ENCODE peak calls at places on chromosomes 3 and 15, in six cellular contexts. X is BE2C, S is cardiac fibroblast, H is cardiac muscle cell, Y is BJ, R is GM06990. F is an unnamed sample.

GRCh38 chr3:112086857-112087524 is 802 bp downstream of the C3orf52 start:
- DNase-seq in X (no peak), S (peak), H (peak), Y (no peak), R (no peak), F (no peak)

GRCh38 chr3:12159227-12159601 is 502 bp upstream of the TIMP4 start:
- DNase-seq in X (no peak), S (peak), H (no peak), Y (no peak), R (no peak), F (no peak)

GRCh38 chr15:70508561-70509281 is 254.6 kb downstream of the UACA start:
- DNase-seq in X (no peak), S (peak), H (no peak), Y (no peak), R (no peak), F (no peak)

GRCh38 chr3:8619548-8619947 is 25.1 kb downstream of the SSUH2 start:
- DNase-seq in X (no peak), S (peak), H (no peak), Y (no peak), R (no peak), F (no peak)

GRCh38 chr3:105228696-105229095 is 138.0 kb upstream of the ALCAM start:
- DNase-seq in X (no peak), S (no peak), H (no peak), Y (no peak), R (no peak), F (no peak)

GRCh38 chr15:93066834-93067648 is 22.0 kb downstream of the RGMA start:
- DNase-seq in X (peak), S (peak), H (no peak), Y (no peak), R (no peak), F (no peak)

GRCh38 chr3:144431134-144431533 is 459.5 kb downstream of the DIPK2A start:
- DNase-seq in X (no peak), S (no peak), H (no peak), Y (no peak), R (no peak), F (no peak)

GRCh38 chr3:23390446-23390845 is 187.3 kb downstream of the UBE2E2 start:
- DNase-seq in X (no peak), S (no peak), H (no peak), Y (no peak), R (no peak), F (no peak)

GRCh38 chr3:192571197-192571791 is 156.0 kb downstream of the FGF12 start:
- DNase-seq in X (peak), S (peak), H (no peak), Y (no peak), R (peak), F (no peak)

GRCh38 chr3:66998075-66998898 is at the start of gene KBTBD8:
- DNase-seq in X (peak), S (peak), H (peak), Y (peak), R (peak), F (peak)

GRCh38 chr3:195044411-195044810 is 226.5 kb downstream of the XXYLT1 start:
- DNase-seq in X (no peak), S (no peak), H (no peak), Y (no peak), R (no peak), F (no peak)

GRCh38 chr3:173622156-173622555 is 224.6 kb downstream of the NLGN1 start:
- DNase-seq in X (no peak), S (peak), H (no peak), Y (peak), R (no peak), F (no peak)

GRCh38 chr15:75723847-75724660 is 11.4 kb upstream of the CSPG4 start:
- DNase-seq in X (peak), S (peak), H (peak), Y (peak), R (peak), F (peak)

GRCh38 chr15:40282870-40283614 is at the start of gene ANKRD63:
- DNase-seq in X (no peak), S (no peak), H (peak), Y (no peak), R (no peak), F (peak)

GRCh38 chr3:37967252-37967881 is 23.2 kb upstream of the VILL start:
- DNase-seq in X (peak), S (peak), H (peak), Y (no peak), R (no peak), F (peak)

GRCh38 chr15:56464893-56465520 is at the start of gene MNS1:
- DNase-seq in X (peak), S (peak), H (peak), Y (peak), R (peak), F (peak)

DNA sequence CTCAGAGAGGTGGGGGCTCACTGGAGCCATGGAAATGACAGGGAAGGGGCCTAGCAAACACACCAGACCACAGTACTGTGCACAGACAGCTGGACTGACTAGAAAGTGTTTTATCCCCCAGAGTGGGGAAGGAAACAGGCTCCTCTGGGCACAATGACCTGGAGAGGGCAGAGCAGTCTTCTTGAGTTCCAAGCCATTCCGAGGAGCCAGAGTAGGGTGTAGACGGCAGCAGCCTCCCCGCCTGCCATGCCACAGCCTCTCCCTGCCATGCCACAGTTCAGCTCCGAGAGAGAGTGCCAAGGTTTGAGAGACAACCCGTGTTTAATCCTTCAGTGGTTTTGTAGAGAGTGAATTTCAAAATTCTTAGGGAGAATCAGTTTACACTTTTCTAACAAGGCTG is 3.0 kb downstream of the PODXL2 start:
- DNase-seq in X (peak), S (no peak), H (no peak), Y (no peak), R (no peak), F (peak)
- TF ChIP-seq CTCF in X (peak), S (no peak), H (no peak), Y (no peak), R (no peak), F (no peak)

GRCh38 chr15:81024265-81024875 is 23.6 kb downstream of the TLNRD1 start:
- DNase-seq in X (no peak), S (no peak), H (no peak), Y (no peak), R (peak), F (peak)

GRCh38 chr15:81021321-81021720 is 20.6 kb downstream of the TLNRD1 start:
- DNase-seq in X (no peak), S (no peak), H (no peak), Y (no peak), R (no peak), F (no peak)

GRCh38 chr15:81024891-81025290 is 24.2 kb downstream of the TLNRD1 start:
- DNase-seq in X (no peak), S (no peak), H (no peak), Y (no peak), R (no peak), F (no peak)

GRCh38 chr15:81027200-81027599 is 26.5 kb downstream of the TLNRD1 start:
- DNase-seq in X (no peak), S (no peak), H (no peak), Y (no peak), R (no peak), F (no peak)

DNA sequence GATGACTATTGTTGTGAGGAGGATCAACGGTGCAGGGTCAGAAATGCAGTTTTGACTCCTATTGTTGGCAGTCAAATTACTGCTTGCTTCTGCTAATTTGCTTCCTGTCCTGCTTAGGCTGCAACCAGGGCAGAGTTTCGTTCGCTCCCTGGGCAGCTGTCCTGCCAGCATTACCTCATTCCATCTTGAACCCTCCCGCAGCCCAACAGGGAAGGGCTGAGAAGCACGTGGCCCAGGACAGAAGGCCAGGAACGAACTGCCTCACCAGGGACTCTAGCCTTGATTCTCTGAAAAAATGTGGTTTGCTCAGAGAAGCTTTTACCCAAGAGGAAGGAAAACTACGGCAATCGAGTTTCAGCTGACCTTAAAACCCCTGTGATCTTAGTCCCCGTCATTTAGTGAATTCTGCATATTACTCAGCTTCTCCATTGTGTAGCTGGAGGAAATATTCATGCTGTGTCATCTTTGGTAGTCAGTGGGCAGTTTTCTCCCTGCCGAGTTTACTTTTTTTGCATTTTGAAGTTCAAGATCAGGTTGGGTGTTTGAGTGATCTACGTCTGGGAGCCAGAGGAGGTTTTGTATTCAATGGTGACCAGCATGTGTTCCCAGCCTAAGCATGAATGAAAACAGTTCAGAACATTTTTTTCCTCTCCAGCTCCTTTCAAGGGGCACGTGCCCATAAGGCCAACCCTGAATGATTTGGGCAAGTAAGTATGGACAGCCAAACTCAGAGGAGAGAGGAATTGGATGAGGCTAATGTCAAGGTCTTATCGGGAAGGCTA is 23.0 kb downstream of the TLNRD1 start:
- DNase-seq in X (no peak), S (peak), H (no peak), Y (peak), R (peak), F (no peak)
- H3K4me3 ChIP-seq in X (no peak), S (no peak), H (no peak), Y (no peak), R (no peak), F (no peak)

GRCh38 chr15:39167114-39168058 is 413.5 kb upstream of the THBS1 start:
- DNase-seq in X (no peak), S (peak), H (no peak), Y (no peak), R (no peak), F (no peak)

GRCh38 chr15:39173426-39173825 is 407.5 kb upstream of the THBS1 start:
- DNase-seq in X (no peak), S (no peak), H (no peak), Y (no peak), R (no peak), F (no peak)

GRCh38 chr15:39174332-39174731 is 406.5 kb upstream of the THBS1 start:
- DNase-seq in X (no peak), S (no peak), H (no peak), Y (no peak), R (no peak), F (no peak)

GRCh38 chr15:39172380-39173281 is 408.2 kb upstream of the THBS1 start:
- DNase-seq in X (no peak), S (peak), H (peak), Y (no peak), R (no peak), F (no peak)

DNA sequence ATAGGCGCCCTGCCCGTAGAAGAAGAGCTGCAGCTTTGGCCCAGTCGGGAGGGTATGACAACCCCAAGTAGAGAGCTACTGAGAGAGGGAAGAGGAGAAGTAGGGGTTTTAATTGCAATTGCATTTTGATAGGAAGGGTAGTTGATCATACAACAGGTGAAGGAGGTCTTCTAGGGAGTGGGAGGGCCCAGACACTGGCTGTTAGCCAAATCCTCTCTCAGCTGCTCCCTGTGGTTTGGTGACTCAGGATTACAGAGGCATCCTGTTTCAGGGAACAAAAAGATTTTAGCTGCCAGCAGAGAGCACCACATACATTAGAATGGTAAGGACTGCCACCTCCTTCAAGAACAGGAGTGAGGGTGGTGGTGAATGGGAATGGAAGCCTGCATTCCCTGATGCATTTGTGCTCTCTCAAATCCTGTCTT is 408.9 kb upstream of the THBS1 start:
- DNase-seq in X (peak), S (peak), H (peak), Y (peak), R (no peak), F (peak)
- TF ChIP-seq CTCF in X (peak), S (peak), H (peak), Y (peak), R (no peak), F (no peak)

GRCh38 chr15:65066635-65067333 is 1.0 kb downstream of the RASL12 start:
- DNase-seq in X (no peak), S (no peak), H (no peak), Y (no peak), R (no peak), F (no peak)
- H3K4me3 ChIP-seq in X (no peak), S (no peak), H (peak), Y (no peak), R (no peak), F (no peak)

GRCh38 chr15:26051771-26052685 is 188.9 kb upstream of the ATP10A start:
- DNase-seq in X (no peak), S (no peak), H (no peak), Y (peak), R (no peak), F (peak)
- TF ChIP-seq CTCF in X (no peak), S (no peak), H (no peak), Y (no peak), R (no peak), F (no peak)

DNA sequence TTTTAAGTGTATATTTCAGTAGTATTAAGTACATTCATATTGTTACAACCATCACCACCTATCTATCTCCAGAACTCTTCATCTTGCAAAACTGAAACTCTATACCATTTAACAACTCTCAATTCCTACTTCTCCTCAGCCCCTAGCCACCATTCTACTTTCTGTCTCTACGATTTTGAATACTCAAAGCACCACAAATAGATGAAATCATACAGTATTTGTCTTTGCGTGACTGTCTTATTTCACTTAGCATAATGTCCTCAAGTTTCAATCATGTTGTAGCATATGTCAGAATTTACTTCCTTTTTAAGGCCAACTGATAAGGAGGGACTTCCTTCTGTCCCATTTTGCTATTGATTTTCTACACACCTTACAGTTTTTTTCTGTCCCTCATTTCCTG is 593.3 kb downstream of the FHIT start:
- DNase-seq in X (no peak), S (no peak), H (no peak), Y (no peak), R (peak), F (no peak)
- H3K4me3 ChIP-seq in X (no peak), S (no peak), H (no peak), Y (no peak), R (no peak), F (no peak)

GRCh38 chr15:36278219-36278618 is 301.2 kb upstream of the CDIN1 start:
- DNase-seq in X (peak), S (peak), H (no peak), Y (no peak), R (no peak), F (peak)
- TF ChIP-seq CTCF in X (peak), S (peak), H (peak), Y (peak), R (no peak), F (peak)